ENCODE peak calls at places on chromosomes 5 and 9, in ten cellular contexts. One of them, this sample, is unnamed.

GRCh38 chr9:79387091-79387490 is 184.7 kb upstream of the TLE4 start:
- DNase-seq in heart left ventricle: no peak
- DNase-seq in GM23338: peak
- DNase-seq in RWPE1: no peak
- DNase-seq in fibroblast of the aortic adventitia: no peak
- DNase-seq in left ventricle myocardium inferior: no peak
- DNase-seq in stomach: no peak
- DNase-seq in AG04450: peak
- DNase-seq in fibroblast of villous mesenchyme: no peak
- DNase-seq in H1: no peak
- DNase-seq in this sample: no peak

GRCh38 chr9:2677927-2678889 is 39.1 kb upstream of the KCNV2 start:
- DNase-seq in left ventricle myocardium inferior: no peak
- DNase-seq in AG04450: no peak
- DNase-seq in fibroblast of villous mesenchyme: no peak
- DNase-seq in stomach: no peak
- DNase-seq in H1: no peak
- DNase-seq in GM23338: no peak
- DNase-seq in fibroblast of the aortic adventitia: no peak
- DNase-seq in heart left ventricle: no peak
- DNase-seq in RWPE1: no peak
- DNase-seq in this sample: no peak

GRCh38 chr9:8338742-8339425 is 539.3 kb upstream of the DMAC1 start:
- DNase-seq in H1: no peak
- DNase-seq in fibroblast of villous mesenchyme: no peak
- DNase-seq in GM23338: no peak
- DNase-seq in heart left ventricle: no peak
- DNase-seq in stomach: no peak
- DNase-seq in left ventricle myocardium inferior: no peak
- DNase-seq in RWPE1: no peak
- DNase-seq in fibroblast of the aortic adventitia: peak
- DNase-seq in AG04450: no peak
- DNase-seq in this sample: no peak

GRCh38 chr5:132289097-132289496 is 5.1 kb upstream of the SLC22A4 start:
- DNase-seq in H1: no peak
- DNase-seq in RWPE1: no peak
- DNase-seq in heart left ventricle: no peak
- DNase-seq in fibroblast of villous mesenchyme: peak
- DNase-seq in fibroblast of the aortic adventitia: peak
- DNase-seq in GM23338: no peak
- DNase-seq in stomach: no peak
- DNase-seq in AG04450: no peak
- DNase-seq in left ventricle myocardium inferior: no peak
- DNase-seq in this sample: no peak

GRCh38 chr5:14410068-14410941 is 171.3 kb upstream of the OTULINL start:
- DNase-seq in left ventricle myocardium inferior: peak
- DNase-seq in AG04450: no peak
- DNase-seq in fibroblast of the aortic adventitia: peak
- DNase-seq in fibroblast of villous mesenchyme: peak
- DNase-seq in GM23338: no peak
- DNase-seq in H1: no peak
- DNase-seq in RWPE1: no peak
- DNase-seq in stomach: no peak
- DNase-seq in heart left ventricle: no peak
- DNase-seq in this sample: no peak

GRCh38 chr9:125655691-125656410 is 51.2 kb downstream of the MAPKAP1 start:
- DNase-seq in left ventricle myocardium inferior: no peak
- DNase-seq in heart left ventricle: no peak
- DNase-seq in stomach: no peak
- DNase-seq in fibroblast of villous mesenchyme: no peak
- DNase-seq in RWPE1: no peak
- DNase-seq in H1: no peak
- DNase-seq in fibroblast of the aortic adventitia: peak
- DNase-seq in GM23338: peak
- DNase-seq in AG04450: no peak
- DNase-seq in this sample: no peak

GRCh38 chr5:150763023-150763793 is 4.4 kb upstream of the DCTN4 start:
- DNase-seq in stomach: peak
- DNase-seq in AG04450: no peak
- DNase-seq in GM23338: no peak
- DNase-seq in fibroblast of the aortic adventitia: peak
- DNase-seq in left ventricle myocardium inferior: peak
- DNase-seq in fibroblast of villous mesenchyme: peak
- DNase-seq in H1: no peak
- DNase-seq in RWPE1: peak
- DNase-seq in heart left ventricle: peak
- DNase-seq in this sample: no peak

GRCh38 chr5:72452515-72453259 is 54.5 kb downstream of the ZNF366 start:
- DNase-seq in AG04450: peak
- DNase-seq in left ventricle myocardium inferior: peak
- DNase-seq in fibroblast of the aortic adventitia: peak
- DNase-seq in RWPE1: peak
- DNase-seq in H1: no peak
- DNase-seq in stomach: peak
- DNase-seq in heart left ventricle: peak
- DNase-seq in fibroblast of villous mesenchyme: peak
- DNase-seq in GM23338: no peak
- DNase-seq in this sample: no peak

GRCh38 chr5:152288917-152289595 is 116.0 kb downstream of the NMUR2 start:
- DNase-seq in fibroblast of the aortic adventitia: no peak
- DNase-seq in heart left ventricle: no peak
- DNase-seq in RWPE1: no peak
- DNase-seq in GM23338: no peak
- DNase-seq in left ventricle myocardium inferior: no peak
- DNase-seq in H1: no peak
- DNase-seq in fibroblast of villous mesenchyme: no peak
- DNase-seq in AG04450: no peak
- DNase-seq in stomach: no peak
- DNase-seq in this sample: no peak

GRCh38 chr5:5634817-5635216 is 212.3 kb downstream of the ICE1 start:
- DNase-seq in AG04450: no peak
- DNase-seq in left ventricle myocardium inferior: no peak
- DNase-seq in RWPE1: no peak
- DNase-seq in fibroblast of villous mesenchyme: no peak
- DNase-seq in heart left ventricle: no peak
- DNase-seq in GM23338: no peak
- DNase-seq in fibroblast of the aortic adventitia: no peak
- DNase-seq in stomach: no peak
- DNase-seq in H1: no peak
- DNase-seq in this sample: no peak

GRCh38 chr5:169701910-169702451 is 64.9 kb downstream of the DOCK2 start:
- DNase-seq in left ventricle myocardium inferior: no peak
- DNase-seq in fibroblast of villous mesenchyme: peak
- DNase-seq in AG04450: no peak
- DNase-seq in GM23338: peak
- DNase-seq in fibroblast of the aortic adventitia: peak
- DNase-seq in H1: no peak
- DNase-seq in RWPE1: peak
- DNase-seq in stomach: no peak
- DNase-seq in heart left ventricle: no peak
- DNase-seq in this sample: no peak

GRCh38 chr9:134838651-134839431 is 41.8 kb upstream of the FCN2 start:
- DNase-seq in heart left ventricle: no peak
- DNase-seq in left ventricle myocardium inferior: no peak
- DNase-seq in stomach: no peak
- DNase-seq in RWPE1: no peak
- DNase-seq in H1: no peak
- DNase-seq in GM23338: no peak
- DNase-seq in AG04450: no peak
- DNase-seq in fibroblast of villous mesenchyme: no peak
- DNase-seq in fibroblast of the aortic adventitia: no peak
- DNase-seq in this sample: no peak

GRCh38 chr9:134840511-134840910 is 40.1 kb upstream of the FCN2 start:
- DNase-seq in fibroblast of villous mesenchyme: no peak
- DNase-seq in GM23338: no peak
- DNase-seq in heart left ventricle: no peak
- DNase-seq in left ventricle myocardium inferior: no peak
- DNase-seq in fibroblast of the aortic adventitia: no peak
- DNase-seq in AG04450: no peak
- DNase-seq in RWPE1: no peak
- DNase-seq in stomach: no peak
- DNase-seq in H1: no peak
- DNase-seq in this sample: no peak

GRCh38 chr9:134837529-134837928 is 43.1 kb upstream of the FCN2 start:
- DNase-seq in H1: no peak
- DNase-seq in fibroblast of villous mesenchyme: no peak
- DNase-seq in left ventricle myocardium inferior: no peak
- DNase-seq in fibroblast of the aortic adventitia: no peak
- DNase-seq in heart left ventricle: no peak
- DNase-seq in RWPE1: no peak
- DNase-seq in stomach: no peak
- DNase-seq in AG04450: no peak
- DNase-seq in GM23338: no peak
- DNase-seq in this sample: no peak

GRCh38 chr9:134841180-134841904 is 39.3 kb upstream of the FCN2 start:
- DNase-seq in H1: no peak
- DNase-seq in heart left ventricle: no peak
- DNase-seq in fibroblast of villous mesenchyme: no peak
- DNase-seq in stomach: no peak
- DNase-seq in left ventricle myocardium inferior: no peak
- DNase-seq in AG04450: no peak
- DNase-seq in GM23338: no peak
- DNase-seq in RWPE1: no peak
- DNase-seq in fibroblast of the aortic adventitia: no peak
- DNase-seq in this sample: no peak

GRCh38 chr9:134839441-134840125 is 41.0 kb upstream of the FCN2 start:
- DNase-seq in stomach: no peak
- DNase-seq in heart left ventricle: no peak
- DNase-seq in fibroblast of villous mesenchyme: no peak
- DNase-seq in GM23338: peak
- DNase-seq in fibroblast of the aortic adventitia: no peak
- DNase-seq in H1: no peak
- DNase-seq in RWPE1: no peak
- DNase-seq in left ventricle myocardium inferior: no peak
- DNase-seq in AG04450: no peak
- DNase-seq in this sample: peak
- TF ChIP-seq CTCF in stomach: no peak
- TF ChIP-seq CTCF in heart left ventricle: no peak
- TF ChIP-seq CTCF in fibroblast of villous mesenchyme: peak
- TF ChIP-seq CTCF in GM23338: peak
- TF ChIP-seq CTCF in fibroblast of the aortic adventitia: no peak
- TF ChIP-seq CTCF in H1: peak
- TF ChIP-seq CTCF in RWPE1: no peak
- TF ChIP-seq CTCF in left ventricle myocardium inferior: no peak
- TF ChIP-seq CTCF in AG04450: peak
- TF ChIP-seq CTCF in this sample: no peak

GRCh38 chr5:60883229-60883628 is 39.2 kb upstream of the ELOVL7 start:
- DNase-seq in stomach: no peak
- DNase-seq in heart left ventricle: no peak
- DNase-seq in H1: no peak
- DNase-seq in fibroblast of the aortic adventitia: peak
- DNase-seq in RWPE1: peak
- DNase-seq in AG04450: no peak
- DNase-seq in left ventricle myocardium inferior: no peak
- DNase-seq in GM23338: peak
- DNase-seq in fibroblast of villous mesenchyme: peak
- DNase-seq in this sample: no peak
- TF ChIP-seq CTCF in stomach: peak
- TF ChIP-seq CTCF in heart left ventricle: no peak
- TF ChIP-seq CTCF in H1: peak
- TF ChIP-seq CTCF in fibroblast of the aortic adventitia: peak
- TF ChIP-seq CTCF in RWPE1: peak
- TF ChIP-seq CTCF in AG04450: peak
- TF ChIP-seq CTCF in left ventricle myocardium inferior: peak
- TF ChIP-seq CTCF in GM23338: peak
- TF ChIP-seq CTCF in fibroblast of villous mesenchyme: peak
- TF ChIP-seq CTCF in this sample: peak

DNA sequence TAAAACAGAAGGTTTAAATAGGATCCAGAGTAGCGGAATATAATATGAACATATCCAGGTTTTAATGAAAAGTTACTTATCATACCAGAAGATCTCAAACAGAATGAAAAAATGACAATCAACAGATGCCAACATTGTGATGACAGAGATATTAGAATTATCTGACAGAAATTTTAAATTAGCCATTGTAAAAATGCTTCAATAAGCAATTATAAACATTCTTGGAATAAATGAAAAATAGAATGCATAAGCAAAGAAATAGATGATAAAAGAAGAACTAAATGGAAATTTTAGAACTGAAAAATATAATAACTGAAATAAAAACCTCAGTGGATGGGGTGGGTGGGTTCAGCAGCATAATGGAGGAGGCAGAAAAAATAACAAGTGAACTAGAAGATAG is 37.2 kb downstream of the ZMAT2 start:
- DNase-seq in H1: no peak
- DNase-seq in GM23338: no peak
- DNase-seq in RWPE1: no peak
- DNase-seq in AG04450: no peak
- DNase-seq in fibroblast of villous mesenchyme: no peak
- DNase-seq in fibroblast of the aortic adventitia: no peak
- DNase-seq in heart left ventricle: no peak
- DNase-seq in stomach: no peak
- DNase-seq in left ventricle myocardium inferior: no peak
- DNase-seq in this sample: no peak
- TF ChIP-seq CTCF in H1: no peak
- TF ChIP-seq CTCF in GM23338: no peak
- TF ChIP-seq CTCF in RWPE1: no peak
- TF ChIP-seq CTCF in AG04450: no peak
- TF ChIP-seq CTCF in fibroblast of villous mesenchyme: no peak
- TF ChIP-seq CTCF in fibroblast of the aortic adventitia: no peak
- TF ChIP-seq CTCF in heart left ventricle: no peak
- TF ChIP-seq CTCF in stomach: no peak
- TF ChIP-seq CTCF in left ventricle myocardium inferior: no peak
- TF ChIP-seq CTCF in this sample: no peak

GRCh38 chr5:35202319-35203111 is 27.8 kb downstream of the PRLR start:
- DNase-seq in RWPE1: peak
- DNase-seq in left ventricle myocardium inferior: peak
- DNase-seq in GM23338: peak
- DNase-seq in H1: peak
- DNase-seq in AG04450: no peak
- DNase-seq in fibroblast of villous mesenchyme: peak
- DNase-seq in heart left ventricle: peak
- DNase-seq in stomach: peak
- DNase-seq in fibroblast of the aortic adventitia: peak
- DNase-seq in this sample: peak
- TF ChIP-seq CTCF in RWPE1: no peak
- TF ChIP-seq CTCF in left ventricle myocardium inferior: peak
- TF ChIP-seq CTCF in GM23338: peak
- TF ChIP-seq CTCF in H1: peak
- TF ChIP-seq CTCF in AG04450: peak
- TF ChIP-seq CTCF in fibroblast of villous mesenchyme: peak
- TF ChIP-seq CTCF in heart left ventricle: peak
- TF ChIP-seq CTCF in stomach: peak
- TF ChIP-seq CTCF in fibroblast of the aortic adventitia: peak
- TF ChIP-seq CTCF in this sample: peak

GRCh38 chr5:110785356-110785755 is 46.5 kb downstream of the SLC25A46 start:
- DNase-seq in AG04450: no peak
- DNase-seq in left ventricle myocardium inferior: no peak
- DNase-seq in fibroblast of villous mesenchyme: peak
- DNase-seq in stomach: no peak
- DNase-seq in GM23338: no peak
- DNase-seq in H1: no peak
- DNase-seq in fibroblast of the aortic adventitia: peak
- DNase-seq in heart left ventricle: no peak
- DNase-seq in RWPE1: peak
- DNase-seq in this sample: no peak

GRCh38 chr5:110784901-110785300 is 46.1 kb downstream of the SLC25A46 start:
- DNase-seq in fibroblast of the aortic adventitia: peak
- DNase-seq in fibroblast of villous mesenchyme: peak
- DNase-seq in H1: no peak
- DNase-seq in heart left ventricle: no peak
- DNase-seq in AG04450: no peak
- DNase-seq in RWPE1: no peak
- DNase-seq in left ventricle myocardium inferior: no peak
- DNase-seq in GM23338: no peak
- DNase-seq in stomach: no peak
- DNase-seq in this sample: no peak

GRCh38 chr5:110790673-110791072 is 51.9 kb downstream of the SLC25A46 start:
- DNase-seq in RWPE1: peak
- DNase-seq in stomach: no peak
- DNase-seq in GM23338: no peak
- DNase-seq in fibroblast of villous mesenchyme: peak
- DNase-seq in left ventricle myocardium inferior: no peak
- DNase-seq in AG04450: peak
- DNase-seq in fibroblast of the aortic adventitia: peak
- DNase-seq in heart left ventricle: no peak
- DNase-seq in H1: no peak
- DNase-seq in this sample: no peak
- TF ChIP-seq CTCF in RWPE1: peak
- TF ChIP-seq CTCF in stomach: no peak
- TF ChIP-seq CTCF in GM23338: peak
- TF ChIP-seq CTCF in fibroblast of villous mesenchyme: peak
- TF ChIP-seq CTCF in left ventricle myocardium inferior: peak
- TF ChIP-seq CTCF in AG04450: peak
- TF ChIP-seq CTCF in fibroblast of the aortic adventitia: peak
- TF ChIP-seq CTCF in heart left ventricle: peak
- TF ChIP-seq CTCF in H1: no peak
- TF ChIP-seq CTCF in this sample: no peak

This sample was measured in glutamatergic neuron.